ENCODE peak calls at places on chromosomes 13 and 19, in five cellular contexts. N is trophoblast cell, C is Caco-2, Q is HEK293T, X is NCI-H1105. V is an unnamed sample.

GRCh38 chr13:99486996-99487395 is 14.3 kb upstream of the TM9SF2 start:
- DNase-seq in X (no peak), N (no peak), Q (no peak), C (peak; percentile 11), V (no peak)

GRCh38 chr13:31882794-31883193 is 143.5 kb downstream of the RXFP2 start:
- DNase-seq in C (no peak), N (no peak), Q (no peak), X (no peak), V (no peak)

GRCh38 chr13:33561627-33562026 is 256.3 kb upstream of the RFC3 start:
- DNase-seq in X (no peak), Q (no peak), C (no peak), N (no peak), V (no peak)

GRCh38 chr19:30175987-30176386 is 196.2 kb upstream of the ZNF536 start:
- DNase-seq in N (no peak), Q (no peak), X (no peak), C (no peak), V (no peak)

GRCh38 chr13:30744056-30744684 is 8.8 kb downstream of the ALOX5AP start:
- DNase-seq in X (no peak), Q (no peak), N (peak; percentile 67), C (no peak), V (no peak)

GRCh38 chr19:17394891-17395415 is 957 bp upstream of the CCDC194 start:
- DNase-seq in C (peak; percentile 72), Q (peak; percentile 70), X (no peak), N (peak; percentile 51), V (no peak)

GRCh38 chr13:66915596-66916185 is 314.4 kb downstream of the PCDH9 start:
- DNase-seq in N (no peak), C (no peak), Q (no peak), X (no peak), V (no peak)

GRCh38 chr19:34145741-34146202 is 26.5 kb upstream of the LSM14A start:
- DNase-seq in Q (peak; percentile 72), C (peak; percentile 70), X (peak; percentile 29), N (peak; percentile 50), V (peak; percentile 94)

GRCh38 chr13:76722782-76723181 is 163.4 kb downstream of the KCTD12 start:
- DNase-seq in Q (no peak), N (no peak), C (no peak), X (no peak), V (no peak)

GRCh38 chr13:27628081-27628480 is 6.4 kb downstream of the POLR1D start:
- DNase-seq in Q (no peak), C (no peak), X (no peak), N (no peak), V (no peak)

GRCh38 chr13:113479179-113479578 is 11.3 kb downstream of the DCUN1D2 start:
- DNase-seq in X (no peak), C (no peak), N (no peak), Q (no peak), V (no peak)

GRCh38 chr13:93603043-93603442 is 376.4 kb downstream of the GPC6 start:
- DNase-seq in N (no peak), C (no peak), X (no peak), Q (no peak), V (no peak)

GRCh38 chr13:111139874-111140561 is 24.9 kb downstream of the ARHGEF7 start:
- DNase-seq in X (peak; percentile 94), Q (no peak), N (no peak), C (no peak), V (no peak)

GRCh38 chr13:67147257-67148218 is 82.6 kb downstream of the PCDH9 start:
- DNase-seq in Q (peak; percentile 62), X (no peak), C (no peak), N (no peak), V (no peak)